ENCODE peak calls at places on chromosomes 11 and 22, in six cellular contexts. One of them, this sample, is unnamed.

GRCh38 chr11:11972148-11972547 is 36.3 kb downstream of the DKK3 start:
- DNase-seq in ovary: no peak
- DNase-seq in CD4-positive, alpha-beta T cell: no peak
- DNase-seq in neural crest cell: peak
- DNase-seq in heart left ventricle: no peak
- DNase-seq in upper lobe of right lung: no peak
- DNase-seq in this sample: no peak

GRCh38 chr11:111081021-111081511 is 164.5 kb upstream of the POU2AF2 start:
- DNase-seq in ovary: no peak
- DNase-seq in CD4-positive, alpha-beta T cell: no peak
- DNase-seq in neural crest cell: no peak
- DNase-seq in heart left ventricle: no peak
- DNase-seq in upper lobe of right lung: no peak
- DNase-seq in this sample: no peak

GRCh38 chr11:76674517-76675400 is 4.2 kb upstream of the LRRC32 start:
- DNase-seq in ovary: no peak
- DNase-seq in CD4-positive, alpha-beta T cell: no peak
- DNase-seq in neural crest cell: no peak
- DNase-seq in heart left ventricle: no peak
- DNase-seq in upper lobe of right lung: no peak
- DNase-seq in this sample: peak

GRCh38 chr11:70501933-70502540 is 103.7 kb downstream of the CTTN start:
- DNase-seq in ovary: no peak
- DNase-seq in CD4-positive, alpha-beta T cell: no peak
- DNase-seq in neural crest cell: no peak
- DNase-seq in heart left ventricle: no peak
- DNase-seq in upper lobe of right lung: peak
- DNase-seq in this sample: no peak

GRCh38 chr11:81420668-81421550 is 1312.8 kb downstream of the FAM181B start:
- DNase-seq in ovary: no peak
- DNase-seq in CD4-positive, alpha-beta T cell: no peak
- DNase-seq in neural crest cell: no peak
- DNase-seq in heart left ventricle: no peak
- DNase-seq in upper lobe of right lung: no peak
- DNase-seq in this sample: no peak

GRCh38 chr11:95891423-95892177 is 32.3 kb downstream of the MTMR2 start:
- DNase-seq in ovary: no peak
- DNase-seq in CD4-positive, alpha-beta T cell: no peak
- DNase-seq in neural crest cell: no peak
- DNase-seq in heart left ventricle: no peak
- DNase-seq in upper lobe of right lung: no peak
- DNase-seq in this sample: no peak

GRCh38 chr11:128559496-128560103 is 27.8 kb downstream of the ETS1 start:
- DNase-seq in ovary: no peak
- DNase-seq in CD4-positive, alpha-beta T cell: no peak
- DNase-seq in neural crest cell: no peak
- DNase-seq in heart left ventricle: no peak
- DNase-seq in upper lobe of right lung: no peak
- DNase-seq in this sample: no peak

GRCh38 chr11:13352711-13353110 is 75.1 kb downstream of the BMAL1 start:
- DNase-seq in ovary: no peak
- DNase-seq in CD4-positive, alpha-beta T cell: no peak
- DNase-seq in neural crest cell: no peak
- DNase-seq in heart left ventricle: no peak
- DNase-seq in upper lobe of right lung: no peak
- DNase-seq in this sample: no peak

GRCh38 chr22:23752090-23752691 is 1.3 kb upstream of the ZNF70 start:
- DNase-seq in ovary: no peak
- DNase-seq in CD4-positive, alpha-beta T cell: no peak
- DNase-seq in neural crest cell: no peak
- DNase-seq in heart left ventricle: no peak
- DNase-seq in upper lobe of right lung: no peak
- DNase-seq in this sample: peak

GRCh38 chr22:47408409-47408808 is 646.0 kb downstream of the TBC1D22A start:
- DNase-seq in ovary: no peak
- DNase-seq in CD4-positive, alpha-beta T cell: no peak
- DNase-seq in neural crest cell: no peak
- DNase-seq in heart left ventricle: no peak
- DNase-seq in upper lobe of right lung: no peak
- DNase-seq in this sample: no peak

GRCh38 chr22:21064917-21065864 is 19.4 kb downstream of the LRRC74B start:
- DNase-seq in ovary: no peak
- DNase-seq in CD4-positive, alpha-beta T cell: no peak
- DNase-seq in neural crest cell: no peak
- DNase-seq in heart left ventricle: no peak
- DNase-seq in upper lobe of right lung: no peak
- DNase-seq in this sample: no peak

GRCh38 chr11:114877976-114878375 is 199.6 kb downstream of the NXPE2 start:
- DNase-seq in ovary: no peak
- DNase-seq in CD4-positive, alpha-beta T cell: no peak
- DNase-seq in neural crest cell: no peak
- DNase-seq in heart left ventricle: no peak
- DNase-seq in upper lobe of right lung: no peak
- DNase-seq in this sample: no peak

GRCh38 chr11:27551127-27551526 is 44.6 kb upstream of the LIN7C start:
- DNase-seq in ovary: no peak
- DNase-seq in CD4-positive, alpha-beta T cell: no peak
- DNase-seq in neural crest cell: no peak
- DNase-seq in heart left ventricle: no peak
- DNase-seq in upper lobe of right lung: no peak
- DNase-seq in this sample: no peak

GRCh38 chr11:57432714-57433163 is 5.8 kb upstream of the SLC43A3 start:
- DNase-seq in ovary: no peak
- DNase-seq in CD4-positive, alpha-beta T cell: no peak
- DNase-seq in neural crest cell: no peak
- DNase-seq in heart left ventricle: no peak
- DNase-seq in upper lobe of right lung: no peak
- DNase-seq in this sample: no peak

GRCh38 chr11:1832989-1833365 is 1.8 kb upstream of the SYT8 start:
- DNase-seq in ovary: peak
- DNase-seq in CD4-positive, alpha-beta T cell: no peak
- DNase-seq in neural crest cell: no peak
- DNase-seq in heart left ventricle: no peak
- DNase-seq in upper lobe of right lung: no peak
- DNase-seq in this sample: no peak

GRCh38 chr11:17164361-17165246 is 43.2 kb downstream of the PIK3C2A start:
- DNase-seq in ovary: no peak
- DNase-seq in CD4-positive, alpha-beta T cell: no peak
- DNase-seq in neural crest cell: no peak
- DNase-seq in heart left ventricle: no peak
- DNase-seq in upper lobe of right lung: no peak
- DNase-seq in this sample: peak

GRCh38 chr11:17575431-17576425 is 28.7 kb downstream of the OTOG start:
- DNase-seq in ovary: no peak
- DNase-seq in CD4-positive, alpha-beta T cell: no peak
- DNase-seq in neural crest cell: no peak
- DNase-seq in heart left ventricle: peak
- DNase-seq in upper lobe of right lung: no peak
- DNase-seq in this sample: no peak

GRCh38 chr22:40121463-40121862 is 56.3 kb upstream of the TNRC6B start:
- DNase-seq in ovary: no peak
- DNase-seq in CD4-positive, alpha-beta T cell: no peak
- DNase-seq in neural crest cell: peak
- DNase-seq in heart left ventricle: no peak
- DNase-seq in upper lobe of right lung: no peak
- DNase-seq in this sample: no peak

GRCh38 chr11:14310696-14311095 is 48.3 kb downstream of the RRAS2 start:
- DNase-seq in ovary: no peak
- DNase-seq in CD4-positive, alpha-beta T cell: no peak
- DNase-seq in neural crest cell: no peak
- DNase-seq in heart left ventricle: no peak
- DNase-seq in upper lobe of right lung: no peak
- DNase-seq in this sample: no peak

GRCh38 chr11:69278091-69278867 is 15.7 kb upstream of the MYEOV start:
- DNase-seq in ovary: no peak
- DNase-seq in CD4-positive, alpha-beta T cell: no peak
- DNase-seq in neural crest cell: no peak
- DNase-seq in heart left ventricle: no peak
- DNase-seq in upper lobe of right lung: peak
- DNase-seq in this sample: no peak

GRCh38 chr22:19855504-19856409 is 1.1 kb upstream of the GNB1L start:
- DNase-seq in ovary: peak
- DNase-seq in CD4-positive, alpha-beta T cell: no peak
- DNase-seq in neural crest cell: no peak
- DNase-seq in heart left ventricle: peak
- DNase-seq in upper lobe of right lung: peak
- DNase-seq in this sample: peak

GRCh38 chr11:83051760-83052671 is 19.7 kb downstream of the RAB30 start:
- DNase-seq in ovary: peak
- DNase-seq in CD4-positive, alpha-beta T cell: no peak
- DNase-seq in neural crest cell: no peak
- DNase-seq in heart left ventricle: peak
- DNase-seq in upper lobe of right lung: no peak
- DNase-seq in this sample: no peak

GRCh38 chr11:85589373-85589772 is 37.8 kb downstream of the DLG2 start:
- DNase-seq in ovary: no peak
- DNase-seq in CD4-positive, alpha-beta T cell: no peak
- DNase-seq in neural crest cell: no peak
- DNase-seq in heart left ventricle: no peak
- DNase-seq in upper lobe of right lung: no peak
- DNase-seq in this sample: no peak

GRCh38 chr11:60182546-60183330 is at the start of gene MS4A6A:
- DNase-seq in ovary: no peak
- DNase-seq in CD4-positive, alpha-beta T cell: no peak
- DNase-seq in neural crest cell: no peak
- DNase-seq in heart left ventricle: no peak
- DNase-seq in upper lobe of right lung: no peak
- DNase-seq in this sample: no peak

GRCh38 chr22:31970490-31971444 is 26.4 kb downstream of the YWHAH start:
- DNase-seq in ovary: peak
- DNase-seq in CD4-positive, alpha-beta T cell: peak
- DNase-seq in neural crest cell: peak
- DNase-seq in heart left ventricle: peak
- DNase-seq in upper lobe of right lung: peak
- DNase-seq in this sample: peak

GRCh38 chr22:31973739-31974138 is 29.4 kb downstream of the YWHAH start:
- DNase-seq in ovary: no peak
- DNase-seq in CD4-positive, alpha-beta T cell: no peak
- DNase-seq in neural crest cell: no peak
- DNase-seq in heart left ventricle: peak
- DNase-seq in upper lobe of right lung: no peak
- DNase-seq in this sample: no peak

GRCh38 chr22:31968022-31968421 is 23.7 kb downstream of the YWHAH start:
- DNase-seq in ovary: no peak
- DNase-seq in CD4-positive, alpha-beta T cell: no peak
- DNase-seq in neural crest cell: no peak
- DNase-seq in heart left ventricle: no peak
- DNase-seq in upper lobe of right lung: no peak
- DNase-seq in this sample: no peak

GRCh38 chr22:31972180-31972579 is 27.8 kb downstream of the YWHAH start:
- DNase-seq in ovary: no peak
- DNase-seq in CD4-positive, alpha-beta T cell: no peak
- DNase-seq in neural crest cell: no peak
- DNase-seq in heart left ventricle: no peak
- DNase-seq in upper lobe of right lung: no peak
- DNase-seq in this sample: no peak

DNA sequence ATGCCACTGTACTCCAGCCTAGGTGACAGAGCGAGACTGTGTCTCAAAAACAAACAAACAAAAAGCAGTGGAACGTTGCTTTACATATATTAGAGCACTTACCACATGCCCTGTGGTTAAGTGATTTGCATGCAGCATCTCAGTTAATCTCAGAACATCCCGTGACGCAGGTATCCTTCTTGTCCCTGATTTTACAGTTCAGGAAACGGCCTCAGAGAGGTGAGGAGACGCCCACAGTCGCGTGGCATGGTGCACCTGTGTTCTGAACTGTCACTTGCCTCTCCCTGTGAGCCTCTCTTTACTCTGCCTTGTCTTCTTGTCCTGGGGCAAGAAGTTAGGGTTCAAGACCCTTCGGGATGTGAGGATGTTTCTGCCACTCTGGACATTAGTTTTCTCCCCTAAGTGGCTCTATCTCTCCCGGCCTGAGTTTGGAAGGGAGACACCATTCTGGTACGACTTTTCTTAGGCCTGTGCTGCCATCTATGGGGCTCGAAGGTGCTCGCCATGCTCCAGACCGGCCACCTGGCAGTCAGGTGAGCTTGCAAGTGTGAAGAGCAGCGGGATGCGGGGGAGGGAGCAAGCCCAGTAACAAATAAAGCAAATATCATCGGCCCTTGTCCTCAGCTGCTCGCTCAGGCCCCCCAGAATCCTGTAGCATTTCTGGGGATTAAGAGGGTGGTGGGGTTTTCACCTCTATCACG is 25.6 kb downstream of the YWHAH start:
- DNase-seq in ovary: peak
- DNase-seq in CD4-positive, alpha-beta T cell: peak
- DNase-seq in neural crest cell: peak
- DNase-seq in heart left ventricle: peak
- DNase-seq in upper lobe of right lung: peak
- DNase-seq in this sample: peak
- TF ChIP-seq CTCF in ovary: no peak
- TF ChIP-seq CTCF in CD4-positive, alpha-beta T cell: no peak
- TF ChIP-seq CTCF in neural crest cell: peak
- TF ChIP-seq CTCF in heart left ventricle: no peak
- TF ChIP-seq CTCF in upper lobe of right lung: peak
- TF ChIP-seq CTCF in this sample: peak

DNA sequence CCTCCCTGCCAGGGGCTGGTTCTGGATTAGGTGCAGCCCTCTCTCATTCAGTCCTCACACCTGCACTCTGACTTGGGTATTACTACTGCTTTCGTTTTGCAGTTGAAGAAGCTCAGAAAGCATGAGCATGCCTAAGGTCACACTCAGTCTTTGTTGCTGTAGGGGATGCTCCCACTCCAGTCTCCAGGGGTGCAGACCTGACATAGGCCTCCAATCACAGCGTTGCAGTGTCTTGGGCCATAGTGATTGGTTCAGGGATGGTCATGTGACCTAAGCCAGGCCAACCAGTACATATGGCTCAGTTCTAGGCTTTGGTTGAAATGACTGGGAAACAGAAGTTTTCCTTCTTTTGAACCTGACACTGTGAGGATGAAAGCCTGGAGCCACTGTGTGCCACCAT is 61.7 kb downstream of the FBXO7 start:
- DNase-seq in ovary: no peak
- DNase-seq in CD4-positive, alpha-beta T cell: no peak
- DNase-seq in neural crest cell: no peak
- DNase-seq in heart left ventricle: no peak
- DNase-seq in upper lobe of right lung: no peak
- DNase-seq in this sample: no peak
- TF ChIP-seq CTCF in ovary: no peak
- TF ChIP-seq CTCF in CD4-positive, alpha-beta T cell: no peak
- TF ChIP-seq CTCF in neural crest cell: no peak
- TF ChIP-seq CTCF in heart left ventricle: no peak
- TF ChIP-seq CTCF in upper lobe of right lung: no peak
- TF ChIP-seq CTCF in this sample: no peak

DNA sequence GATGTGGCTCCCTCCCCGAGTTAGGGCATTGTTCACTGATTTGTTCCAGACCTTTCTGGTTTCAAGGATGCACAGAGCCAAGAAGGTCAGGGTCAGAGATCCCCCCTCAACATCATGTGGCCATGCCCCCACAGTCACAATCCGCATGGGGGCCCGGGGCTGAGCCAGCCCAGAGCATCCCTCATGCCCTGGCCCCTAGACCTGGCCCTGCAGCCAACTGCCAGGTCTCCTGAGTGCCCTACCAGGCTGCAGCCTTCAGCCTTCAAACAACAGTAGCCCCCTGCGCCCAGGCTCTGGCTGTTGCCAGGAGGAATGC is 142.4 kb downstream of the CRYBB2 start:
- DNase-seq in ovary: no peak
- DNase-seq in CD4-positive, alpha-beta T cell: no peak
- DNase-seq in neural crest cell: no peak
- DNase-seq in heart left ventricle: no peak
- DNase-seq in upper lobe of right lung: no peak
- DNase-seq in this sample: no peak
- TF ChIP-seq CTCF in ovary: no peak
- TF ChIP-seq CTCF in CD4-positive, alpha-beta T cell: no peak
- TF ChIP-seq CTCF in neural crest cell: no peak
- TF ChIP-seq CTCF in heart left ventricle: no peak
- TF ChIP-seq CTCF in upper lobe of right lung: no peak
- TF ChIP-seq CTCF in this sample: no peak

GRCh38 chr11:75399344-75400109 is at the start of gene RPS3:
- DNase-seq in ovary: peak
- DNase-seq in CD4-positive, alpha-beta T cell: peak
- DNase-seq in neural crest cell: peak
- DNase-seq in heart left ventricle: peak
- DNase-seq in upper lobe of right lung: peak
- DNase-seq in this sample: peak
- TF ChIP-seq CTCF in ovary: peak
- TF ChIP-seq CTCF in CD4-positive, alpha-beta T cell: peak
- TF ChIP-seq CTCF in neural crest cell: no peak
- TF ChIP-seq CTCF in heart left ventricle: no peak
- TF ChIP-seq CTCF in upper lobe of right lung: peak
- TF ChIP-seq CTCF in this sample: peak